ENCODE peak calls at places on chromosomes 12 and 14, in four cellular contexts. V, C, N and M are unnamed samples.

GRCh38 chr12:104494137-104494815 is 37.5 kb downstream of the CHST11 start:
- DNase-seq in V (peak), C (no peak), N (no peak), M (peak)

GRCh38 chr12:55019784-55020183 is at the start of gene NEUROD4:
- DNase-seq in V (peak), C (peak), N (peak), M (peak)

GRCh38 chr12:91181053-91181452 is 1.6 kb downstream of the DCN start:
- DNase-seq in V (peak), C (no peak), N (no peak), M (peak)

GRCh38 chr12:80412343-80412953 is 31.6 kb upstream of the PTPRQ start:
- DNase-seq in V (peak), C (peak), N (peak), M (peak)

GRCh38 chr12:62799766-62800406 is 135.1 kb downstream of the PPM1H start:
- DNase-seq in V (no peak), C (no peak), N (no peak), M (no peak)

GRCh38 chr14:54108481-54109471 is 152.2 kb upstream of the BMP4 start:
- DNase-seq in V (peak), C (peak), N (peak), M (peak)

GRCh38 chr12:128609861-128610260 is 213.9 kb downstream of the SLC15A4 start:
- DNase-seq in V (no peak), C (no peak), N (no peak), M (no peak)

GRCh38 chr14:102323102-102323501 is 3.6 kb downstream of the ZNF839 start:
- DNase-seq in V (peak), C (peak), N (peak), M (peak)

GRCh38 chr14:24310666-24311604 is at the start of gene LTB4R:
- DNase-seq in V (peak), C (peak), N (peak), M (peak)

GRCh38 chr12:123035841-123036240 is 55.4 kb downstream of the ARL6IP4 start:
- DNase-seq in V (no peak), C (no peak), N (no peak), M (no peak)

GRCh38 chr14:70398706-70399431 is 18.0 kb downstream of the SYNJ2BP start:
- DNase-seq in V (no peak), C (no peak), N (no peak), M (no peak)

GRCh38 chr12:98514984-98515367 is 414 bp upstream of the TMPO start:
- DNase-seq in V (no peak), C (peak), N (no peak), M (no peak)

GRCh38 chr14:96554315-96554910 is 52.2 kb downstream of the PAPOLA start:
- DNase-seq in V (no peak), C (peak), N (no peak), M (no peak)

GRCh38 chr12:96912261-96912660 is 5.2 kb downstream of the NEDD1 start:
- DNase-seq in V (no peak), C (no peak), N (no peak), M (no peak)

GRCh38 chr12:103326190-103326589 is 169.6 kb downstream of the C12orf42 start:
- DNase-seq in V (no peak), C (peak), N (no peak), M (no peak)

GRCh38 chr12:24911284-24911791 is 37.6 kb downstream of the BCAT1 start:
- DNase-seq in V (peak), C (peak), N (peak), M (peak)